ENCODE peak calls at places on chromosomes 6 and 20, in ten cellular contexts. Q, R, A, C, X, K, H, L, Z and G are unnamed samples.
A peak's percentile ranks its signal among the peaks of the same experiment; 100 is the strongest.

GRCh38 chr20:17845701-17846475 is 122.7 kb downstream of the SNX5 start:
- DNase-seq in Z (no peak), R (no peak), C (no peak), L (no peak), K (no peak), Q (no peak), H (no peak), A (no peak), X (no peak), G (no peak)

GRCh38 chr20:12535316-12535715 is 473.5 kb upstream of the SPTLC3 start:
- DNase-seq in H (no peak), R (no peak), K (no peak), A (no peak), L (no peak), X (no peak), C (no peak), Z (peak; percentile 67), Q (no peak), G (no peak)

GRCh38 chr6:156057869-156058268 is 602.2 kb upstream of the NOX3 start:
- DNase-seq in Z (no peak), C (no peak), R (no peak), X (peak; percentile 54), K (no peak), H (no peak), A (no peak), L (peak; percentile 10), Q (no peak), G (no peak)

GRCh38 chr20:24634855-24635254 is 165.4 kb downstream of the SYNDIG1 start:
- DNase-seq in H (peak; percentile 20), X (no peak), Q (no peak), L (peak; percentile 90), A (no peak), R (peak; percentile 48), Z (peak; percentile 66), K (no peak), C (no peak), G (no peak)

GRCh38 chr20:15011631-15012030 is 674.2 kb upstream of the FLRT3 start:
- DNase-seq in C (no peak), X (no peak), K (no peak), Q (no peak), R (no peak), A (no peak), L (no peak), Z (no peak), H (no peak), G (no peak)

GRCh38 chr6:66788579-66788978 is 1081.6 kb upstream of the EYS start:
- DNase-seq in K (no peak), H (no peak), Q (no peak), R (no peak), X (no peak), Z (no peak), L (no peak), A (no peak), C (no peak), G (no peak)

GRCh38 chr6:12348530-12349511 is 58.7 kb downstream of the EDN1 start:
- DNase-seq in X (no peak), L (peak; percentile 81), Z (no peak), Q (no peak), R (no peak), A (no peak), C (no peak), K (no peak), H (no peak), G (peak; percentile 77)

GRCh38 chr20:24443436-24443835 is 26.0 kb upstream of the SYNDIG1 start:
- DNase-seq in X (no peak), Q (no peak), K (no peak), L (no peak), Z (peak; percentile 83), H (no peak), A (no peak), R (no peak), C (no peak), G (no peak)

GRCh38 chr6:76351275-76351674 is 278.8 kb upstream of the IMPG1 start:
- DNase-seq in H (no peak), Z (peak; percentile 51), A (no peak), Q (no peak), C (no peak), X (no peak), K (no peak), R (no peak), L (no peak), G (no peak)

GRCh38 chr6:49550413-49551125 is at the start of gene C6orf141:
- DNase-seq in X (peak; percentile 36), C (no peak), Z (peak; percentile 92), H (no peak), R (no peak), L (peak; percentile 34), A (no peak), K (peak; percentile 76), Q (no peak), G (peak; percentile 86)

GRCh38 chr6:45586216-45587171 is 208.8 kb upstream of the SUPT3H start:
- DNase-seq in X (no peak), C (no peak), Z (peak; percentile 54), L (no peak), R (no peak), K (no peak), A (peak; percentile 84), Q (peak; percentile 50), H (no peak), G (no peak)

GRCh38 chr6:34748757-34749156 is 8.5 kb upstream of the SNRPC start:
- DNase-seq in H (no peak), K (no peak), Z (no peak), X (no peak), R (no peak), A (no peak), C (no peak), Q (no peak), L (no peak), G (no peak)

GRCh38 chr6:20448828-20449227 is 47.1 kb downstream of the E2F3 start:
- DNase-seq in C (no peak), Q (no peak), X (no peak), A (no peak), L (no peak), H (no peak), Z (no peak), R (no peak), K (no peak), G (no peak)

GRCh38 chr20:51966296-51966971 is 164.1 kb upstream of the SALL4 start:
- DNase-seq in R (peak; percentile 20), H (no peak), Z (peak; percentile 91), Q (no peak), A (no peak), C (no peak), L (peak; percentile 71), X (no peak), K (peak; percentile 57), G (no peak)

GRCh38 chr6:52388790-52389189 is 26.8 kb downstream of the PAQR8 start:
- DNase-seq in C (no peak), A (no peak), Z (no peak), H (no peak), K (no peak), X (no peak), Q (no peak), R (no peak), L (no peak), G (no peak)

GRCh38 chr6:133701633-133702331 is 187.1 kb upstream of the TCF21 start:
- DNase-seq in Z (no peak), H (no peak), A (no peak), R (peak; percentile 81), X (no peak), Q (no peak), K (no peak), L (peak; percentile 92), C (no peak), G (no peak)

GRCh38 chr6:168340819-168341218 is 21.2 kb upstream of the DACT2 start:
- DNase-seq in A (no peak), Q (no peak), X (no peak), R (no peak), Z (no peak), C (no peak), K (no peak), H (no peak), L (no peak), G (no peak)
- H3K9me3 ChIP-seq in A (no peaks in the 10 kb centered on the region), Q (no peaks in the 10 kb centered on the region), X (no peaks in the 10 kb centered on the region), R (no peaks in the 10 kb centered on the region), Z (no peaks in the 10 kb centered on the region), C (no peaks in the 10 kb centered on the region), K (peaks cover 2% of the 10 kb centered on the region), H (no peaks in the 10 kb centered on the region), L (no peaks in the 10 kb centered on the region), G (no peaks in the 10 kb centered on the region)

DNA sequence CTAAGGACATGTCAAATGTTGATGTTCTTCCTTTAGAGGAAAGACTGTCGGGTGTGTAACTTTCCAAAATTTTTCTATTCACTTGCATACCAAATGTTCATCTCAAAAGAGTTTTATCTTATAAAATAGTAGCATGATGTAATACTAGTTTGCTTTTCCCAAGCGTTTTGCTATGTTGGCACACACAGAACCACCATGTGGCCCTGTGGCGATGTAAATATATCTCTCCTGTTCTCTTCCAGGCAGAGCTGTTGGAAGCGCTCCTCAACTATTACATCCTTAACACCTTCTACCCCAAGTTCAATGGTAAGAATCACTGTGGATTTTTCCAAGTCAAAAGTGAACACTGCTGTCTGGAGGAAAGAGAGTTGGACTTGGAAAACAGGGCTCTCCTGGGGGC is 26.5 kb downstream of the LBP start:
- DNase-seq in R (no peak), H (no peak), Q (no peak), K (no peak), L (no peak), X (no peak), A (no peak), Z (no peak), C (no peak), G (no peak)
- H3K27me3 ChIP-seq in R (peaks cover 31% of the 10 kb centered on the region), H (no peaks in the 10 kb centered on the region), Q (no peaks in the 10 kb centered on the region), K (peaks cover 11% of the 10 kb centered on the region), L (peaks cover 56% of the 10 kb centered on the region), X (no peaks in the 10 kb centered on the region), A (no peaks in the 10 kb centered on the region), Z (no peaks in the 10 kb centered on the region), C (no peaks in the 10 kb centered on the region), G (peaks cover 8% of the 10 kb centered on the region)

DNA sequence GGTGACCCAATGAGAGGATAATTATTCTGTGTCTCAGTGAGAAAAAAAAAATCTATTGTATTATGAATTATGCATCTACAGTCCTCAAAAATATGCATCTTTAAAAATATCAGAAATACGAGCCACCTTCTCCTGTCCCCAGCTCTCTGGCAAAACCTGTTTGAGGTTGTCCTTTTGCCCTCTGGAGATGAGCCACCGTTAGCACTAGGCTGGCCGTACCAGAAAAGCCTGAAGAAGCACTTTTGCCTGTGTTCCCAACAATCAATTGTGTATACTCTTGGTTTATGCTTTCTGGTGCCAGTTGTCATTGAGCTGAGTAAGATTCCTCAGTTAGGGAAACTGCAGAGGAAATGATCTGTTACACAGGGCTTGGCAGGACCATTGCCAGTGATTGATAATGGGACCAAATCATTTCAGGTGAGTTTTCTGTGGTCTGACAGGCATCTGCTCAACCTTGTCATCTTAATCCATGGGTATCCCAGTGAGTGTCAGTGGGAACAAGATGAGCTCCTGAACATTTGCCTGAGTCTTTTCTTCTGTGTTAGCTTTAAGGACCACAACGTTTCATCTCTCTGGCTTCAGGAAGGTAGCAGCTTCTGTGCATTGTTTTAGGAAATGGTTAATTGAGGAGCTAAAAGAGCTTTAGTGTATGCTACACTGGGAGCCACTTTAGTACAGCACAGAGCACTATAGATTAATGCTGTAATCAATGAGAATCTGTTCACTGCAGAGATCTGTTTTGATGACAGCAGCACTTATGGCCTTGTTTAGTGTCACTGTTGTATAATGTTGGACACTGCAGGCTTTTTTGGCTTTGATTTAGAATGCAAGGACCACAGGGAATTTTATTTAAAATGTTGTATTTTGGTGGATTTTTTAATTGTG is 330.1 kb downstream of the RIMS1 start:
- DNase-seq in A (no peak), L (no peak), H (no peak), X (no peak), C (no peak), Q (no peak), R (no peak), Z (no peak), K (no peak), G (no peak)
- H3K9me3 ChIP-seq in A (no peaks in the 10 kb centered on the region), L (no peaks in the 10 kb centered on the region), H (no peaks in the 10 kb centered on the region), X (no peaks in the 10 kb centered on the region), C (no peaks in the 10 kb centered on the region), Q (no peaks in the 10 kb centered on the region), R (no peaks in the 10 kb centered on the region), Z (no peaks in the 10 kb centered on the region), K (no peaks in the 10 kb centered on the region), G (no peaks in the 10 kb centered on the region)

GRCh38 chr20:54625497-54625896 is 150.1 kb downstream of the DOK5 start:
- DNase-seq in C (no peak), X (no peak), L (no peak), Q (no peak), Z (no peak), K (no peak), A (no peak), R (no peak), H (no peak), G (no peak)
- H3K27me3 ChIP-seq in C (no peaks in the 10 kb centered on the region), X (no peaks in the 10 kb centered on the region), L (no peaks in the 10 kb centered on the region), Q (no peaks in the 10 kb centered on the region), Z (no peaks in the 10 kb centered on the region), K (no peaks in the 10 kb centered on the region), A (no peaks in the 10 kb centered on the region), R (no peaks in the 10 kb centered on the region), H (no peaks in the 10 kb centered on the region), G (peaks cover 54% of the 10 kb centered on the region)